ENCODE peak calls at places on chromosomes 12 and 14, in ten cellular contexts. C is T-cell, V is OCI-LY7, A is astrocyte of the spinal cord, S is NCI-H1105 treated with DMSO at 0.1 percent for 48 hours, P is HEK293T, E is GM18507, H is NCI-H1092 treated with DMSO at 0.1 percent for 48 hours, B is GM12865, T is neural crest cell. J is an unnamed sample.
A peak's percentile ranks its signal among the peaks of the same experiment; 100 is the strongest.

GRCh38 chr12:26768611-26769603 is 64.1 kb downstream of the ITPR2 start:
- DNase-seq in T (no peak), S (peak; percentile 90), A (peak; percentile 28), H (no peak), B (peak; percentile 61), V (peak; percentile 46), E (no peak), C (no peak), P (no peak), J (no peak)

GRCh38 chr12:8637666-8638065 is 25.0 kb downstream of the MFAP5 start:
- DNase-seq in B (no peak), E (no peak), A (no peak), C (no peak), H (no peak), V (no peak), P (no peak), T (no peak), S (no peak), J (no peak)

GRCh38 chr12:49190317-49190716 is 1.4 kb upstream of the TUBA1A start:
- DNase-seq in T (no peak), S (peak; percentile 64), H (peak; percentile 75), B (no peak), V (no peak), A (no peak), E (no peak), P (no peak), C (no peak), J (no peak)

GRCh38 chr14:85102591-85102990 is 427.4 kb upstream of the FLRT2 start:
- DNase-seq in A (no peak), S (no peak), P (no peak), C (no peak), T (no peak), B (no peak), V (no peak), E (no peak), H (no peak), J (no peak)

GRCh38 chr12:120849765-120850164 is 54.4 kb downstream of the SPPL3 start:
- DNase-seq in V (no peak), S (no peak), C (no peak), B (peak; percentile 25), P (no peak), A (peak; percentile 53), T (no peak), E (no peak), H (no peak), J (no peak)

GRCh38 chr12:109797905-109798669 is 35.1 kb downstream of the TRPV4 start:
- DNase-seq in H (no peak), B (no peak), C (no peak), E (no peak), A (no peak), P (peak; percentile 40), S (no peak), V (peak; percentile 21), T (no peak), J (no peak)

GRCh38 chr12:13093850-13094225 is 9.6 kb downstream of the GSG1 start:
- DNase-seq in P (no peak), H (no peak), E (no peak), B (no peak), S (no peak), A (no peak), T (no peak), C (no peak), V (no peak), J (peak; percentile 90)

GRCh38 chr12:108573310-108573709 is 10.9 kb downstream of the ISCU start:
- DNase-seq in V (no peak), S (no peak), T (no peak), C (no peak), P (no peak), H (no peak), E (no peak), B (peak; percentile 85), A (no peak), J (no peak)

GRCh38 chr12:57821474-57822214 is 3.1 kb upstream of the AVIL start:
- DNase-seq in P (no peak), H (no peak), S (no peak), T (no peak), V (no peak), A (no peak), C (no peak), B (no peak), E (no peak), J (no peak)

GRCh38 chr14:49893309-49894213 is 679 bp downstream of the ARF6 start:
- DNase-seq in T (no peak), V (peak; percentile 66), C (peak; percentile 74), H (peak; percentile 21), P (peak; percentile 51), A (no peak), S (peak; percentile 23), E (peak; percentile 48), B (peak; percentile 87), J (no peak)

GRCh38 chr12:5375547-5376295 is 56.2 kb upstream of the NTF3 start:
- DNase-seq in B (no peak), V (no peak), C (no peak), S (no peak), T (no peak), E (no peak), H (no peak), A (no peak), P (no peak), J (no peak)

GRCh38 chr12:62631531-62632520 is 165.2 kb downstream of the MON2 start:
- DNase-seq in E (peak; percentile 32), V (no peak), T (peak; percentile 44), P (no peak), H (peak; percentile 9), B (peak; percentile 50), C (peak; percentile 29), S (no peak), A (peak; percentile 79), J (peak; percentile 72)

GRCh38 chr12:4789776-4790175 is 69.6 kb downstream of the GALNT8 start:
- DNase-seq in S (no peak), C (no peak), H (no peak), T (no peak), P (no peak), V (no peak), A (no peak), E (no peak), B (no peak), J (no peak)

GRCh38 chr14:76861574-76862255 is 35.5 kb downstream of the LRRC74A start:
- DNase-seq in B (no peak), C (no peak), H (no peak), T (no peak), P (no peak), S (no peak), V (no peak), A (no peak), E (no peak), J (no peak)

GRCh38 chr14:79201545-79202247 is 1009.6 kb downstream of the DIO2 start:
- DNase-seq in B (no peak), E (no peak), S (no peak), H (no peak), C (no peak), A (no peak), P (no peak), V (no peak), T (no peak), J (no peak)

GRCh38 chr14:99320105-99320572 is 48.1 kb upstream of the BCL11B start:
- DNase-seq in B (peak; percentile 78), E (peak; percentile 54), P (peak; percentile 88), H (peak; percentile 66), T (peak; percentile 63), V (peak; percentile 51), A (peak; percentile 6), S (peak; percentile 43), C (peak; percentile 72), J (peak; percentile 11)

GRCh38 chr14:99930420-99931274 is 134.6 kb upstream of the EVL start:
- DNase-seq in B (peak; percentile 88), E (no peak), S (peak; percentile 20), V (no peak), C (no peak), T (no peak), H (no peak), A (no peak), P (no peak), J (no peak)